ENCODE peak calls at places on chromosome 5, in nine cellular contexts. One of them, this sample, is unnamed.

GRCh38 chr5:17258429-17258828 is 41.0 kb downstream of the BASP1 start:
- DNase-seq in RWPE1: peak
- DNase-seq in kidney epithelial cell: no peak
- DNase-seq in SK-N-SH: no peak
- DNase-seq in PC-9: no peak
- DNase-seq in HFFc6: peak
- DNase-seq in A549: no peak
- DNase-seq in fibroblast of villous mesenchyme: no peak
- DNase-seq in tibial artery: no peak
- DNase-seq in this sample: no peak

GRCh38 chr5:118981783-118982182 is 6.6 kb downstream of the DTWD2 start:
- DNase-seq in RWPE1: peak
- DNase-seq in kidney epithelial cell: no peak
- DNase-seq in SK-N-SH: no peak
- DNase-seq in PC-9: no peak
- DNase-seq in HFFc6: no peak
- DNase-seq in A549: no peak
- DNase-seq in fibroblast of villous mesenchyme: peak
- DNase-seq in tibial artery: no peak
- DNase-seq in this sample: no peak

GRCh38 chr5:133657036-133657435 is 44.7 kb upstream of the FSTL4 start:
- DNase-seq in RWPE1: no peak
- DNase-seq in kidney epithelial cell: no peak
- DNase-seq in SK-N-SH: no peak
- DNase-seq in PC-9: no peak
- DNase-seq in HFFc6: no peak
- DNase-seq in A549: no peak
- DNase-seq in fibroblast of villous mesenchyme: no peak
- DNase-seq in tibial artery: no peak
- DNase-seq in this sample: no peak

GRCh38 chr5:18792145-18792544 is 1157.9 kb downstream of the TAF11L14 start:
- DNase-seq in RWPE1: peak
- DNase-seq in kidney epithelial cell: peak
- DNase-seq in SK-N-SH: no peak
- DNase-seq in PC-9: peak
- DNase-seq in HFFc6: no peak
- DNase-seq in A549: no peak
- DNase-seq in fibroblast of villous mesenchyme: no peak
- DNase-seq in tibial artery: no peak
- DNase-seq in this sample: no peak

GRCh38 chr5:125700380-125700856 is 722.8 kb upstream of the GRAMD2B start:
- DNase-seq in RWPE1: no peak
- DNase-seq in kidney epithelial cell: no peak
- DNase-seq in SK-N-SH: no peak
- DNase-seq in PC-9: no peak
- DNase-seq in HFFc6: no peak
- DNase-seq in A549: no peak
- DNase-seq in fibroblast of villous mesenchyme: peak
- DNase-seq in tibial artery: no peak
- DNase-seq in this sample: no peak

GRCh38 chr5:54480296-54480695 is 24.8 kb downstream of the HSPB3 start:
- DNase-seq in RWPE1: peak
- DNase-seq in kidney epithelial cell: no peak
- DNase-seq in SK-N-SH: no peak
- DNase-seq in PC-9: no peak
- DNase-seq in HFFc6: no peak
- DNase-seq in A549: no peak
- DNase-seq in fibroblast of villous mesenchyme: no peak
- DNase-seq in tibial artery: no peak
- DNase-seq in this sample: no peak

GRCh38 chr5:91384671-91385430 is 1.7 kb upstream of the ARRDC3 start:
- DNase-seq in RWPE1: peak
- DNase-seq in kidney epithelial cell: peak
- DNase-seq in SK-N-SH: peak
- DNase-seq in PC-9: peak
- DNase-seq in HFFc6: peak
- DNase-seq in A549: peak
- DNase-seq in fibroblast of villous mesenchyme: peak
- DNase-seq in tibial artery: no peak
- DNase-seq in this sample: no peak

GRCh38 chr5:64100203-64100602 is 65.4 kb upstream of the RNF180 start:
- DNase-seq in RWPE1: no peak
- DNase-seq in kidney epithelial cell: no peak
- DNase-seq in SK-N-SH: no peak
- DNase-seq in PC-9: no peak
- DNase-seq in HFFc6: no peak
- DNase-seq in A549: no peak
- DNase-seq in fibroblast of villous mesenchyme: no peak
- DNase-seq in tibial artery: no peak
- DNase-seq in this sample: no peak

DNA sequence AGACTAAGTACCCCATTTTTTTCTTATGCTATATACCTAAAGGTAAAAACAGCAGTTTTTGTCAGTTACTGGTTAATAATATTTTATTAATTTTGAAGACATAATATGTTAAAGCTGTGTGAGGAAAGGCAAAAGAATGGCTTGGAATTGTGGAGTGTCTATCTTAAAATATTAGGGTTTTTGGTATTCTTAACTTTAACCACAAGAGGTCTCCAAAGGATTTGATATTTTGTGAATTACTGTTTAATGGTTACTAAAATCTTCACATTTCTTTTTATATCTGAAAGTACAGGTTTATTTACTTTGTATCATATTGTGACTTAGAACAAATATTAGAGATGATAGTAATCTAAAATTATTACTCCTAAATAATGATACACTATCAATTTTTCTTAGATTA is 32.0 kb upstream of the DHFR start:
- DNase-seq in RWPE1: peak
- DNase-seq in kidney epithelial cell: no peak
- DNase-seq in SK-N-SH: no peak
- DNase-seq in PC-9: peak
- DNase-seq in HFFc6: peak
- DNase-seq in A549: no peak
- DNase-seq in fibroblast of villous mesenchyme: peak
- DNase-seq in tibial artery: no peak
- DNase-seq in this sample: no peak
- TF ChIP-seq CTCF in RWPE1: peak
- TF ChIP-seq CTCF in kidney epithelial cell: no peak
- TF ChIP-seq CTCF in SK-N-SH: peak
- TF ChIP-seq CTCF in PC-9: peak
- TF ChIP-seq CTCF in HFFc6: peak
- TF ChIP-seq CTCF in A549: peak
- TF ChIP-seq CTCF in fibroblast of villous mesenchyme: peak
- TF ChIP-seq CTCF in tibial artery: peak
- TF ChIP-seq CTCF in this sample: peak

GRCh38 chr5:9339206-9339818 is 206.6 kb downstream of the SEMA5A start:
- DNase-seq in RWPE1: no peak
- DNase-seq in kidney epithelial cell: no peak
- DNase-seq in SK-N-SH: peak
- DNase-seq in PC-9: no peak
- DNase-seq in HFFc6: no peak
- DNase-seq in A549: no peak
- DNase-seq in fibroblast of villous mesenchyme: no peak
- DNase-seq in tibial artery: no peak
- DNase-seq in this sample: no peak
- TF ChIP-seq CTCF in RWPE1: peak
- TF ChIP-seq CTCF in kidney epithelial cell: peak
- TF ChIP-seq CTCF in SK-N-SH: peak
- TF ChIP-seq CTCF in PC-9: peak
- TF ChIP-seq CTCF in HFFc6: peak
- TF ChIP-seq CTCF in A549: no peak
- TF ChIP-seq CTCF in fibroblast of villous mesenchyme: peak
- TF ChIP-seq CTCF in tibial artery: no peak
- TF ChIP-seq CTCF in this sample: no peak

GRCh38 chr5:178859625-178860521 is at the start of gene ZNF354B:
- DNase-seq in RWPE1: peak
- DNase-seq in kidney epithelial cell: peak
- DNase-seq in SK-N-SH: peak
- DNase-seq in PC-9: peak
- DNase-seq in HFFc6: peak
- DNase-seq in A549: peak
- DNase-seq in fibroblast of villous mesenchyme: peak
- DNase-seq in tibial artery: peak
- DNase-seq in this sample: peak
- TF ChIP-seq CTCF in RWPE1: no peak
- TF ChIP-seq CTCF in kidney epithelial cell: no peak
- TF ChIP-seq CTCF in SK-N-SH: no peak
- TF ChIP-seq CTCF in PC-9: peak
- TF ChIP-seq CTCF in HFFc6: peak
- TF ChIP-seq CTCF in A549: no peak
- TF ChIP-seq CTCF in fibroblast of villous mesenchyme: peak
- TF ChIP-seq CTCF in tibial artery: no peak
- TF ChIP-seq CTCF in this sample: no peak

GRCh38 chr5:102668220-102668930 is 86.7 kb upstream of the PAM start:
- DNase-seq in RWPE1: no peak
- DNase-seq in kidney epithelial cell: no peak
- DNase-seq in SK-N-SH: no peak
- DNase-seq in PC-9: peak
- DNase-seq in HFFc6: no peak
- DNase-seq in A549: no peak
- DNase-seq in fibroblast of villous mesenchyme: no peak
- DNase-seq in tibial artery: no peak
- DNase-seq in this sample: no peak

GRCh38 chr5:102666164-102666951 is 88.7 kb upstream of the PAM start:
- DNase-seq in RWPE1: no peak
- DNase-seq in kidney epithelial cell: no peak
- DNase-seq in SK-N-SH: peak
- DNase-seq in PC-9: no peak
- DNase-seq in HFFc6: peak
- DNase-seq in A549: no peak
- DNase-seq in fibroblast of villous mesenchyme: no peak
- DNase-seq in tibial artery: no peak
- DNase-seq in this sample: no peak

GRCh38 chr5:102664946-102665345 is 90.2 kb upstream of the PAM start:
- DNase-seq in RWPE1: no peak
- DNase-seq in kidney epithelial cell: no peak
- DNase-seq in SK-N-SH: no peak
- DNase-seq in PC-9: no peak
- DNase-seq in HFFc6: no peak
- DNase-seq in A549: no peak
- DNase-seq in fibroblast of villous mesenchyme: no peak
- DNase-seq in tibial artery: no peak
- DNase-seq in this sample: no peak

DNA sequence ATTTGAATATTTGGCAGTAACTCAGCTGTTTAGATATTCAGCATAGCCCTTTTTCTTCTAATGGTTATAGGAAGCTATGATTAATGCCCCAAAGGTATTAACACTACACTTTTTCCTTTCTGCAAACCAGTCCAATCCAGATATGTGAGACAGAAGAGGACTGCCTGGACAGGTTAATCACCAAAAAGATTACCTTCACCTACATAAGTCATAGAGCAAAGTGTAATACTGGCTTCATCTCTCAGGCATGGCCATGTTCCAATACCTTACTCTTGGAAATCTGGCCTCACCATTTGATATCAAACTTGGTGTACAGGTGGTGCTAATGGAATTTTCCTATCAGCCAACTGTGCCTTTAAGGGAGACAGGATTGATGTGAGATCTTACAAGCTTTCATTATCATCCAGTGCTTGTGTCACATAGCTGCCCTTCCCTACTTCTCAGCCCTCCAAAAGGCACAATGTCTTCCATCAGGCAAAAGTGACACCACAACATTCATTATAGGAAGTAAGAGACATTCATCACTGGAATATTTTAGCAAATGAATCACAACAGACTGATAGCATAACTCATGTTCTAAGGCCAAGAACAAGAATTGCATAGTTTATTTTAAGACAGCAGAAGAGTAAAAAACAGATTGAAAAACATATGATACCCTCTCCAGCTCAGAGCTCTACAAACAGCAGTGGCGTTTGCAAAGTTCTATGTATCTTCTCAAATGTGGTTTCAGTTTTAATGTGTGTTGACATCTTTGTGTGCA is 91.2 kb upstream of the PAM start:
- DNase-seq in RWPE1: peak
- DNase-seq in kidney epithelial cell: no peak
- DNase-seq in SK-N-SH: no peak
- DNase-seq in PC-9: peak
- DNase-seq in HFFc6: peak
- DNase-seq in A549: no peak
- DNase-seq in fibroblast of villous mesenchyme: peak
- DNase-seq in tibial artery: no peak
- DNase-seq in this sample: no peak
- TF ChIP-seq CTCF in RWPE1: no peak
- TF ChIP-seq CTCF in kidney epithelial cell: no peak
- TF ChIP-seq CTCF in SK-N-SH: no peak
- TF ChIP-seq CTCF in PC-9: no peak
- TF ChIP-seq CTCF in HFFc6: no peak
- TF ChIP-seq CTCF in A549: no peak
- TF ChIP-seq CTCF in fibroblast of villous mesenchyme: no peak
- TF ChIP-seq CTCF in tibial artery: no peak
- TF ChIP-seq CTCF in this sample: no peak